ENCODE peak calls at places on chromosomes 3 and 15, in ten cellular contexts. One of them, this sample, is unnamed.
A peak's percentile ranks its signal among the peaks of the same experiment; 100 is the strongest.

GRCh38 chr15:57085267-57085666 is 166.8 kb downstream of the TCF12 start:
- DNase-seq in NCI-H2081: no peak
- DNase-seq in cardiac fibroblast: peak; percentile 22
- DNase-seq in stimulated activated CD4-positive, alpha-beta T cell treated with anti-CD3 and anti-CD28 coated beads, Interleukin-15, amount 100 ng/mL, for 1 hour: no peak
- DNase-seq in NCI-H1417 treated with DMSO at 0.1 percent for 48 hours: no peak
- DNase-seq in sigmoid colon: no peak
- DNase-seq in ureter: no peak
- DNase-seq in endothelial cell: no peak
- DNase-seq in left kidney: no peak
- DNase-seq in activated naive CD4-positive, alpha-beta T cell treated with anti-CD3 and anti-CD28 coated beads for 36 hours: no peak
- DNase-seq in this sample: no peak

GRCh38 chr3:141487419-141488345 is 855 bp downstream of the RASA2 start:
- DNase-seq in NCI-H2081: peak; percentile 94
- DNase-seq in cardiac fibroblast: peak; percentile 46
- DNase-seq in stimulated activated CD4-positive, alpha-beta T cell treated with anti-CD3 and anti-CD28 coated beads, Interleukin-15, amount 100 ng/mL, for 1 hour: peak; percentile 62
- DNase-seq in NCI-H1417 treated with DMSO at 0.1 percent for 48 hours: peak; percentile 31
- DNase-seq in sigmoid colon: peak; percentile 85
- DNase-seq in ureter: peak; percentile 84
- DNase-seq in endothelial cell: peak; percentile 69
- DNase-seq in left kidney: peak; percentile 93
- DNase-seq in activated naive CD4-positive, alpha-beta T cell treated with anti-CD3 and anti-CD28 coated beads for 36 hours: peak; percentile 93
- DNase-seq in this sample: peak; percentile 70

GRCh38 chr3:129018751-129019150 is 17.6 kb downstream of the EFCC1 start:
- DNase-seq in NCI-H2081: no peak
- DNase-seq in cardiac fibroblast: no peak
- DNase-seq in stimulated activated CD4-positive, alpha-beta T cell treated with anti-CD3 and anti-CD28 coated beads, Interleukin-15, amount 100 ng/mL, for 1 hour: no peak
- DNase-seq in NCI-H1417 treated with DMSO at 0.1 percent for 48 hours: no peak
- DNase-seq in sigmoid colon: no peak
- DNase-seq in ureter: no peak
- DNase-seq in endothelial cell: no peak
- DNase-seq in left kidney: peak; percentile 64
- DNase-seq in activated naive CD4-positive, alpha-beta T cell treated with anti-CD3 and anti-CD28 coated beads for 36 hours: no peak
- DNase-seq in this sample: no peak

GRCh38 chr15:96521386-96521785 is 190.9 kb downstream of the NR2F2 start:
- DNase-seq in NCI-H2081: no peak
- DNase-seq in cardiac fibroblast: no peak
- DNase-seq in stimulated activated CD4-positive, alpha-beta T cell treated with anti-CD3 and anti-CD28 coated beads, Interleukin-15, amount 100 ng/mL, for 1 hour: no peak
- DNase-seq in NCI-H1417 treated with DMSO at 0.1 percent for 48 hours: no peak
- DNase-seq in sigmoid colon: no peak
- DNase-seq in ureter: no peak
- DNase-seq in endothelial cell: no peak
- DNase-seq in left kidney: no peak
- DNase-seq in activated naive CD4-positive, alpha-beta T cell treated with anti-CD3 and anti-CD28 coated beads for 36 hours: no peak
- DNase-seq in this sample: no peak

GRCh38 chr15:84810073-84810840 is 6.9 kb upstream of the ALPK3 start:
- DNase-seq in NCI-H2081: no peak
- DNase-seq in cardiac fibroblast: no peak
- DNase-seq in stimulated activated CD4-positive, alpha-beta T cell treated with anti-CD3 and anti-CD28 coated beads, Interleukin-15, amount 100 ng/mL, for 1 hour: no peak
- DNase-seq in NCI-H1417 treated with DMSO at 0.1 percent for 48 hours: no peak
- DNase-seq in sigmoid colon: no peak
- DNase-seq in ureter: no peak
- DNase-seq in endothelial cell: no peak
- DNase-seq in left kidney: no peak
- DNase-seq in activated naive CD4-positive, alpha-beta T cell treated with anti-CD3 and anti-CD28 coated beads for 36 hours: no peak
- DNase-seq in this sample: no peak

GRCh38 chr15:78931439-78931981 is 13.3 kb downstream of the CTSH start:
- DNase-seq in NCI-H2081: no peak
- DNase-seq in cardiac fibroblast: no peak
- DNase-seq in stimulated activated CD4-positive, alpha-beta T cell treated with anti-CD3 and anti-CD28 coated beads, Interleukin-15, amount 100 ng/mL, for 1 hour: no peak
- DNase-seq in NCI-H1417 treated with DMSO at 0.1 percent for 48 hours: no peak
- DNase-seq in sigmoid colon: no peak
- DNase-seq in ureter: no peak
- DNase-seq in endothelial cell: no peak
- DNase-seq in left kidney: no peak
- DNase-seq in activated naive CD4-positive, alpha-beta T cell treated with anti-CD3 and anti-CD28 coated beads for 36 hours: no peak
- DNase-seq in this sample: no peak

GRCh38 chr3:157113832-157114505 is 46.0 kb downstream of the CCNL1 start:
- DNase-seq in NCI-H2081: peak; percentile 24
- DNase-seq in cardiac fibroblast: no peak
- DNase-seq in stimulated activated CD4-positive, alpha-beta T cell treated with anti-CD3 and anti-CD28 coated beads, Interleukin-15, amount 100 ng/mL, for 1 hour: no peak
- DNase-seq in NCI-H1417 treated with DMSO at 0.1 percent for 48 hours: no peak
- DNase-seq in sigmoid colon: no peak
- DNase-seq in ureter: no peak
- DNase-seq in endothelial cell: no peak
- DNase-seq in left kidney: no peak
- DNase-seq in activated naive CD4-positive, alpha-beta T cell treated with anti-CD3 and anti-CD28 coated beads for 36 hours: no peak
- DNase-seq in this sample: no peak

GRCh38 chr15:100878601-100879000 is 1.0 kb upstream of the ALDH1A3 start:
- DNase-seq in NCI-H2081: no peak
- DNase-seq in cardiac fibroblast: no peak
- DNase-seq in stimulated activated CD4-positive, alpha-beta T cell treated with anti-CD3 and anti-CD28 coated beads, Interleukin-15, amount 100 ng/mL, for 1 hour: no peak
- DNase-seq in NCI-H1417 treated with DMSO at 0.1 percent for 48 hours: no peak
- DNase-seq in sigmoid colon: no peak
- DNase-seq in ureter: no peak
- DNase-seq in endothelial cell: no peak
- DNase-seq in left kidney: peak; percentile 68
- DNase-seq in activated naive CD4-positive, alpha-beta T cell treated with anti-CD3 and anti-CD28 coated beads for 36 hours: no peak
- DNase-seq in this sample: no peak

GRCh38 chr3:40103829-40104228 is 205.7 kb upstream of the EIF1B start:
- DNase-seq in NCI-H2081: no peak
- DNase-seq in cardiac fibroblast: no peak
- DNase-seq in stimulated activated CD4-positive, alpha-beta T cell treated with anti-CD3 and anti-CD28 coated beads, Interleukin-15, amount 100 ng/mL, for 1 hour: no peak
- DNase-seq in NCI-H1417 treated with DMSO at 0.1 percent for 48 hours: no peak
- DNase-seq in sigmoid colon: no peak
- DNase-seq in ureter: no peak
- DNase-seq in endothelial cell: no peak
- DNase-seq in left kidney: no peak
- DNase-seq in activated naive CD4-positive, alpha-beta T cell treated with anti-CD3 and anti-CD28 coated beads for 36 hours: no peak
- DNase-seq in this sample: no peak

This sample was measured in GM19239.